ENCODE peak calls at places on chromosomes 7 and 10, in seven cellular contexts. N is H1, O is GM12878, E is HepG2, Y is A549, T is IMR-90, Z is K562. W is an unnamed sample.
A peak's percentile ranks its signal among the peaks of the same experiment; 100 is the strongest.

GRCh38 chr10:132464256-132465192 is 67.5 kb downstream of the PWWP2B start:
- DNase-seq in N (no peak), O (no peak), E (no peak), Y (no peak), T (no peak), Z (no peak), W (no peak)

GRCh38 chr10:102452672-102453340 is 1.5 kb upstream of the C10orf95 start:
- DNase-seq in N (no peak), O (no peak), E (no peak), Y (peak; percentile 47), T (peak; percentile 85), Z (peak; percentile 43), W (peak; percentile 69)

GRCh38 chr7:38215115-38215514 is 37.1 kb downstream of the STARD3NL start:
- DNase-seq in N (no peak), O (no peak), E (peak; percentile 7), Y (no peak), T (no peak), Z (no peak), W (no peak)

GRCh38 chr7:36262286-36262685 is 109.2 kb downstream of the EEPD1 start:
- DNase-seq in N (no peak), O (no peak), E (no peak), Y (no peak), T (no peak), Z (no peak), W (no peak)

GRCh38 chr10:78533776-78534175 is 500.1 kb downstream of the RPS24 start:
- DNase-seq in N (no peak), O (no peak), E (no peak), Y (no peak), T (no peak), Z (no peak), W (no peak)

GRCh38 chr7:100570954-100571828 is 2.5 kb downstream of the SAP25 start:
- DNase-seq in N (peak; percentile 61), O (no peak), E (peak; percentile 80), Y (no peak), T (no peak), Z (no peak), W (no peak)

GRCh38 chr10:24209946-24210491 is 1.1 kb downstream of the KIAA1217 start:
- DNase-seq in N (no peak), O (peak; percentile 82), E (peak; percentile 38), Y (peak; percentile 14), T (peak; percentile 71), Z (no peak), W (no peak)

GRCh38 chr7:116628971-116629586 is 42.9 kb upstream of the MET start:
- DNase-seq in N (no peak), O (no peak), E (no peak), Y (peak; percentile 79), T (peak; percentile 13), Z (no peak), W (no peak)

GRCh38 chr10:109504401-109504800 is 418.9 kb downstream of the XPNPEP1 start:
- DNase-seq in N (no peak), O (no peak), E (no peak), Y (no peak), T (no peak), Z (no peak), W (no peak)

GRCh38 chr10:124700293-124701037 is 43.7 kb downstream of the FAM53B start:
- DNase-seq in N (no peak), O (no peak), E (no peak), Y (no peak), T (no peak), Z (no peak), W (no peak)

GRCh38 chr7:70590126-70590854 is 541.7 kb upstream of the GALNT17 start:
- DNase-seq in N (no peak), O (no peak), E (no peak), Y (no peak), T (no peak), Z (no peak), W (no peak)

GRCh38 chr10:83553366-83553765 is 585.9 kb upstream of the GHITM start:
- DNase-seq in N (no peak), O (no peak), E (no peak), Y (no peak), T (no peak), Z (no peak), W (no peak)

GRCh38 chr7:140209866-140210609 is 33.3 kb upstream of the KDM7A start:
- DNase-seq in N (no peak), O (peak; percentile 85), E (no peak), Y (no peak), T (no peak), Z (no peak), W (no peak)

GRCh38 chr10:3805791-3806381 is 20.9 kb upstream of the KLF6 start:
- DNase-seq in N (no peak), O (no peak), E (no peak), Y (peak; percentile 67), T (peak; percentile 77), Z (peak; percentile 63), W (peak; percentile 51)

GRCh38 chr10:34083567-34083966 is 731.5 kb downstream of the PARD3 start:
- DNase-seq in N (no peak), O (no peak), E (no peak), Y (peak; percentile 23), T (no peak), Z (no peak), W (no peak)

GRCh38 chr7:3518546-3518945 is 217.5 kb downstream of the SDK1 start:
- DNase-seq in N (no peak), O (no peak), E (no peak), Y (no peak), T (no peak), Z (no peak), W (no peak)

GRCh38 chr7:47449810-47450586 is 131.9 kb downstream of the TNS3 start:
- DNase-seq in N (no peak), O (no peak), E (no peak), Y (no peak), T (peak; percentile 97), Z (no peak), W (no peak)

GRCh38 chr10:80535671-80536360 is 1.9 kb upstream of the SH2D4B start:
- DNase-seq in N (peak; percentile 78), O (no peak), E (no peak), Y (peak; percentile 82), T (no peak), Z (peak; percentile 94), W (peak; percentile 48)

GRCh38 chr10:123548779-123549178 is 117.4 kb upstream of the GPR26 start:
- DNase-seq in N (peak; percentile 51), O (no peak), E (no peak), Y (no peak), T (no peak), Z (peak; percentile 13), W (no peak)

GRCh38 chr10:13100349-13101294 is 659 bp downstream of the OPTN start:
- DNase-seq in N (no peak), O (no peak), E (peak; percentile 15), Y (peak; percentile 41), T (peak; percentile 31), Z (no peak), W (no peak)

GRCh38 chr7:41624818-41625217 is 78.1 kb downstream of the INHBA start:
- DNase-seq in N (no peak), O (no peak), E (no peak), Y (no peak), T (peak; percentile 69), Z (no peak), W (no peak)

GRCh38 chr7:92695308-92696261 is 105.4 kb upstream of the FAM133B start:
- DNase-seq in N (peak; percentile 61), O (no peak), E (peak; percentile 99), Y (peak; percentile 81), T (peak; percentile 90), Z (peak; percentile 19), W (peak; percentile 82)

GRCh38 chr7:39096220-39096619 is 118.5 kb downstream of the POU6F2 start:
- DNase-seq in N (no peak), O (no peak), E (no peak), Y (no peak), T (no peak), Z (no peak), W (no peak)

GRCh38 chr10:7956508-7956907 is 98.0 kb upstream of the GATA3 start:
- DNase-seq in N (no peak), O (peak; percentile 45), E (no peak), Y (peak; percentile 35), T (peak; percentile 84), Z (peak; percentile 25), W (no peak)

GRCh38 chr10:36538945-36539586 is 586.3 kb upstream of the ANKRD30A start:
- DNase-seq in N (no peak), O (no peak), E (no peak), Y (peak; percentile 73), T (peak; percentile 87), Z (no peak), W (no peak)

GRCh38 chr7:115009139-115009538 is 87.2 kb downstream of the MDFIC start:
- DNase-seq in N (no peak), O (no peak), E (no peak), Y (no peak), T (peak; percentile 15), Z (no peak), W (no peak)

GRCh38 chr10:49609283-49610014 is 661 bp upstream of the SLC18A3 start:
- DNase-seq in N (peak; percentile 83), O (no peak), E (no peak), Y (no peak), T (no peak), Z (no peak), W (no peak)

DNA sequence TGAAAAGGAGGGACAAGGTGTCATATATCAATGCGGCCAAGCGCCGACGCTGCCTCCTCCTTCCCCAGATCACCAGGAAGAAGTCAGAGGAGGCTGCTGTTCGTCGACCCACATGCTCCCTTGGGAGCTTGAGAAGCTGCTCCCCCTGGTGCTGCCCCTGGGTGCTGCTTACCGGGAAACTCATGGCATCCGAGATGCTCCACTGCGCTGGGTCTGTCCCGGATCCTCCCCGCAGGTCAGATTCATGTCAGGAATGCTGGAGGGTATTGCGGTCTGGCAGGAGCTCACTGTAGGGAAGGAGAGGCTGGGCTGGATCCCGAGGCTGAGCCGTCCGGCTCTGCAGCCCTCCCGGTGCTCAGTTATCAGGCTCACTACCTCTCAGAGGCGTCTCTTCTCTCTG is 123.7 kb upstream of the FAM20C start:
- DNase-seq in N (no peak), O (no peak), E (no peak), Y (peak; percentile 16), T (no peak), Z (peak; percentile 47), W (no peak)
- TF ChIP-seq CEBPB in N (no peak), O (no peak), E (no peak), Y (no peak), T (no peak), Z (no peak), W (no peak)

DNA sequence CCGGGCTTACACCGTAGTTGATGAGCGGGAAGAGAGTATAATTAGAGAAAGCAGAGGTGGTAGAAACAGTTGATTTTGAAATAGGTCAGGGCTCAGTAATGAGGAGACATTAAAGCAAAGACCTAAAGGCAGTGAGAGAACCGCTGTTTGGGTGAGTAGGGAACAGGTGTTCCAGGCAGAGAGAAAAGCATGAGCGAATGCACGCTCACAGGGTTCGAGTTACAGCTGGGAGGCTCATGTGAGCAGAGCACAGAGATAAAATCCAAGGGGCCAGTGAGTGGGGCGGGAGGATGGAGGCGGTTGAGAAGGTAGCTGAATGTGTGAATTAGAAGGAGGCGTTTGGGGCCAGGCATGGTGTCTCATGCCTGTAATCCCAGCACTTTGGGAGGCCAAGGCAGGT is 39.9 kb downstream of the APBB1IP start:
- DNase-seq in N (no peak), O (no peak), E (no peak), Y (no peak), T (no peak), Z (no peak), W (no peak)
- TF ChIP-seq CEBPB in N (no peak), O (no peak), E (no peak), Y (no peak), T (no peak), Z (no peak), W (no peak)

GRCh38 chr7:151847681-151848081 is 29.2 kb downstream of the PRKAG2 start:
- DNase-seq in N (no peak), O (no peak), E (no peak), Y (no peak), T (no peak), Z (no peak), W (no peak)
- TF ChIP-seq CEBPB in N (no peak), O (no peak), E (no peak), Y (no peak), T (no peak), Z (no peak), W (no peak)

GRCh38 chr7:82441916-82442478 is 1.6 kb downstream of the CACNA2D1 start:
- DNase-seq in N (no peak), O (no peak), E (no peak), Y (peak; percentile 18), T (peak; percentile 41), Z (no peak), W (no peak)
- TF ChIP-seq CEBPB in N (no peak), O (no peak), E (no peak), Y (no peak), T (no peak), Z (no peak), W (no peak)